ENCODE peak calls at places on chromosomes 13 and 19, in seven cellular contexts. One of them, this sample, is unnamed.

GRCh38 chr13:59671853-59672252 is 491.9 kb downstream of the DIAPH3 start:
- DNase-seq in hepatocyte: no peak
- DNase-seq in coronary artery: no peak
- DNase-seq in left ventricle myocardium inferior: no peak
- DNase-seq in endodermal cell: no peak
- DNase-seq in MM.1S: no peak
- DNase-seq in GM12864: no peak
- DNase-seq in this sample: no peak

GRCh38 chr13:29454931-29455481 is 140.5 kb downstream of the SLC7A1 start:
- DNase-seq in hepatocyte: no peak
- DNase-seq in coronary artery: no peak
- DNase-seq in left ventricle myocardium inferior: no peak
- DNase-seq in endodermal cell: peak
- DNase-seq in MM.1S: no peak
- DNase-seq in GM12864: no peak
- DNase-seq in this sample: peak

GRCh38 chr19:48997972-48998371 is 4.3 kb downstream of the RUVBL2 start:
- DNase-seq in hepatocyte: peak
- DNase-seq in coronary artery: no peak
- DNase-seq in left ventricle myocardium inferior: no peak
- DNase-seq in endodermal cell: peak
- DNase-seq in MM.1S: peak
- DNase-seq in GM12864: no peak
- DNase-seq in this sample: peak

GRCh38 chr13:40522234-40522633 is 144.2 kb downstream of the FOXO1 start:
- DNase-seq in hepatocyte: no peak
- DNase-seq in coronary artery: no peak
- DNase-seq in left ventricle myocardium inferior: no peak
- DNase-seq in endodermal cell: no peak
- DNase-seq in MM.1S: no peak
- DNase-seq in GM12864: no peak
- DNase-seq in this sample: no peak

GRCh38 chr13:105464249-105464648 is 1071.2 kb downstream of the EFNB2 start:
- DNase-seq in hepatocyte: no peak
- DNase-seq in coronary artery: no peak
- DNase-seq in left ventricle myocardium inferior: no peak
- DNase-seq in endodermal cell: no peak
- DNase-seq in MM.1S: no peak
- DNase-seq in GM12864: no peak
- DNase-seq in this sample: peak

GRCh38 chr19:28489126-28489660 is 723.8 kb downstream of the UQCRFS1 start:
- DNase-seq in hepatocyte: no peak
- DNase-seq in coronary artery: no peak
- DNase-seq in left ventricle myocardium inferior: no peak
- DNase-seq in endodermal cell: peak
- DNase-seq in MM.1S: no peak
- DNase-seq in GM12864: no peak
- DNase-seq in this sample: no peak

GRCh38 chr13:113437408-113438010 is 15.8 kb downstream of the ADPRHL1 start:
- DNase-seq in hepatocyte: no peak
- DNase-seq in coronary artery: no peak
- DNase-seq in left ventricle myocardium inferior: no peak
- DNase-seq in endodermal cell: peak
- DNase-seq in MM.1S: no peak
- DNase-seq in GM12864: no peak
- DNase-seq in this sample: no peak

GRCh38 chr19:29779921-29780320 is 31.9 kb upstream of the CCNE1 start:
- DNase-seq in hepatocyte: no peak
- DNase-seq in coronary artery: no peak
- DNase-seq in left ventricle myocardium inferior: no peak
- DNase-seq in endodermal cell: peak
- DNase-seq in MM.1S: no peak
- DNase-seq in GM12864: no peak
- DNase-seq in this sample: no peak

GRCh38 chr19:12782424-12783225 is 7.3 kb upstream of the HOOK2 start:
- DNase-seq in hepatocyte: peak
- DNase-seq in coronary artery: peak
- DNase-seq in left ventricle myocardium inferior: peak
- DNase-seq in endodermal cell: peak
- DNase-seq in MM.1S: peak
- DNase-seq in GM12864: no peak
- DNase-seq in this sample: peak

GRCh38 chr13:20547479-20547908 is 19.5 kb upstream of the IFT88 start:
- DNase-seq in hepatocyte: peak
- DNase-seq in coronary artery: no peak
- DNase-seq in left ventricle myocardium inferior: no peak
- DNase-seq in endodermal cell: no peak
- DNase-seq in MM.1S: no peak
- DNase-seq in GM12864: no peak
- DNase-seq in this sample: no peak

GRCh38 chr19:49591731-49592485 is 926 bp downstream of the PRR12 start:
- DNase-seq in hepatocyte: peak
- DNase-seq in coronary artery: no peak
- DNase-seq in left ventricle myocardium inferior: peak
- DNase-seq in endodermal cell: peak
- DNase-seq in MM.1S: peak
- DNase-seq in GM12864: no peak
- DNase-seq in this sample: peak

GRCh38 chr19:41192574-41193419 is at the start of gene CYP2S1:
- DNase-seq in hepatocyte: peak
- DNase-seq in coronary artery: no peak
- DNase-seq in left ventricle myocardium inferior: no peak
- DNase-seq in endodermal cell: peak
- DNase-seq in MM.1S: no peak
- DNase-seq in GM12864: no peak
- DNase-seq in this sample: peak
- H3K4me3 ChIP-seq in hepatocyte: peak
- H3K4me3 ChIP-seq in coronary artery: peak
- H3K4me3 ChIP-seq in left ventricle myocardium inferior: peak
- H3K4me3 ChIP-seq in endodermal cell: peak
- H3K4me3 ChIP-seq in MM.1S: no peak
- H3K4me3 ChIP-seq in GM12864: no peak
- H3K4me3 ChIP-seq in this sample: peak

DNA sequence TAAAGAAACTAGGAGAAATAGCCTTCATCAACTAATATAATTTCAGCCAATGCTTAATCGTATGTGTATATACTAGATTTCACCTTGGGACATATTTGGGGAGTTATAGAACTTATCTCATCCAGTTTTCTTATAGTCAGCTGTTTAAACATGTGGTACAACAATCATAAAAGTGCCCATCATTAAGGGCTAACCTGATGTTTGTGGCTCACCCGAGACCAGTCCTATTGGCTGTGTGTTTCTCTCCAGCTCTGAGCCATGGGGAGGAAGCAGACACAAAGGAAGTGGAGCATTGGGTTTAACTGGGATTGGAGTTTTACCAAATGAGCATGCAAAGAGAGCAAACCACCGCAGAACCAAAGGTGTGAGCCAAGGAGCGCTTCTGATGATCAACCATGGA is 114.3 kb upstream of the KLF12 start:
- DNase-seq in hepatocyte: no peak
- DNase-seq in coronary artery: no peak
- DNase-seq in left ventricle myocardium inferior: no peak
- DNase-seq in endodermal cell: no peak
- DNase-seq in MM.1S: no peak
- DNase-seq in GM12864: no peak
- DNase-seq in this sample: no peak
- TF ChIP-seq CTCF in hepatocyte: no peak
- TF ChIP-seq CTCF in coronary artery: no peak
- TF ChIP-seq CTCF in left ventricle myocardium inferior: no peak
- TF ChIP-seq CTCF in endodermal cell: no peak
- TF ChIP-seq CTCF in MM.1S: no peak
- TF ChIP-seq CTCF in GM12864: no peak
- TF ChIP-seq CTCF in this sample: no peak

GRCh38 chr19:1409204-1410005 is 2.0 kb downstream of the DAZAP1 start:
- DNase-seq in hepatocyte: no peak
- DNase-seq in coronary artery: no peak
- DNase-seq in left ventricle myocardium inferior: no peak
- DNase-seq in endodermal cell: no peak
- DNase-seq in MM.1S: no peak
- DNase-seq in GM12864: no peak
- DNase-seq in this sample: no peak

GRCh38 chr19:1408300-1409203 is 1.2 kb downstream of the DAZAP1 start:
- DNase-seq in hepatocyte: peak
- DNase-seq in coronary artery: no peak
- DNase-seq in left ventricle myocardium inferior: peak
- DNase-seq in endodermal cell: peak
- DNase-seq in MM.1S: peak
- DNase-seq in GM12864: no peak
- DNase-seq in this sample: peak

GRCh38 chr19:1411255-1412191 is 4.1 kb downstream of the DAZAP1 start:
- DNase-seq in hepatocyte: no peak
- DNase-seq in coronary artery: no peak
- DNase-seq in left ventricle myocardium inferior: peak
- DNase-seq in endodermal cell: no peak
- DNase-seq in MM.1S: no peak
- DNase-seq in GM12864: no peak
- DNase-seq in this sample: peak

GRCh38 chr19:1410789-1411188 is 3.4 kb downstream of the DAZAP1 start:
- DNase-seq in hepatocyte: no peak
- DNase-seq in coronary artery: no peak
- DNase-seq in left ventricle myocardium inferior: no peak
- DNase-seq in endodermal cell: no peak
- DNase-seq in MM.1S: no peak
- DNase-seq in GM12864: no peak
- DNase-seq in this sample: no peak

DNA sequence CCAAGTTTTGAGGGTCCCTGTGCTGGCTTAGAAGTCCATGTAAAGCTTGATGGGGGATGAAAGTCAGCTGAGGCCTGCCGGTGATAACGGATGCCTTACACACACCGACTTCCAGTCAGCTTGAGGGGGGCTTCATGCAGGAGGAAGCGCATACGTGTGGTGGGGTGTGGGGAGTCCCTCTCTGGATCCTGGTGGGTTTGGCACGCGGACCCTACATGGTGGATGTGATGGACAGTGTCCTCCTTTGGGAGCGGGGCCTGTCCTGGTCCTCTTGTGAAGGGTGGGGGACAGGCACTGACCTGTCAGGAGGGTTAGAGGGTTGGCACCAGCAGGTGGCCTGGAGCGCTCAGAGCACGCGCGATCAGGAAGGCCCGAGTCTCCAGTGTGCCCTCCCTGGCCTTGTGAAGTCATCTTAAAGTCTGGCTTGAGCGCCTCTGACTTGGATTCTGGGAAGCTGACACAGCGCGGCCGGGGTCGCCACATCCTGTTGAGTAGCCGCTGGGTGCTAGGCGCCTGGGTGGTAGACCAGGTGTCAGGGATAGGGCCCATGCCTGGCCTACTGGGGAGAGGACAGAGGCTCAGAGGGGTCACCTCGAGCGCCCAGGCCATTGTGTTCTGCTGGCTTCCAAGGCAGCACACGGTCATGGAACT is 2.9 kb downstream of the DAZAP1 start:
- DNase-seq in hepatocyte: no peak
- DNase-seq in coronary artery: no peak
- DNase-seq in left ventricle myocardium inferior: no peak
- DNase-seq in endodermal cell: no peak
- DNase-seq in MM.1S: no peak
- DNase-seq in GM12864: no peak
- DNase-seq in this sample: no peak
- H3K4me3 ChIP-seq in hepatocyte: no peak
- H3K4me3 ChIP-seq in coronary artery: peak
- H3K4me3 ChIP-seq in left ventricle myocardium inferior: peak
- H3K4me3 ChIP-seq in endodermal cell: no peak
- H3K4me3 ChIP-seq in MM.1S: no peak
- H3K4me3 ChIP-seq in GM12864: no peak
- H3K4me3 ChIP-seq in this sample: peak

GRCh38 chr19:15141143-15141542 is 33.9 kb downstream of the SYDE1 start:
- DNase-seq in hepatocyte: no peak
- DNase-seq in coronary artery: no peak
- DNase-seq in left ventricle myocardium inferior: no peak
- DNase-seq in endodermal cell: peak
- DNase-seq in MM.1S: no peak
- DNase-seq in GM12864: no peak
- DNase-seq in this sample: no peak

GRCh38 chr19:15149704-15150103 is 42.5 kb downstream of the SYDE1 start:
- DNase-seq in hepatocyte: no peak
- DNase-seq in coronary artery: no peak
- DNase-seq in left ventricle myocardium inferior: no peak
- DNase-seq in endodermal cell: peak
- DNase-seq in MM.1S: no peak
- DNase-seq in GM12864: no peak
- DNase-seq in this sample: no peak

GRCh38 chr19:15147090-15147489 is 39.9 kb downstream of the SYDE1 start:
- DNase-seq in hepatocyte: no peak
- DNase-seq in coronary artery: no peak
- DNase-seq in left ventricle myocardium inferior: no peak
- DNase-seq in endodermal cell: no peak
- DNase-seq in MM.1S: no peak
- DNase-seq in GM12864: no peak
- DNase-seq in this sample: no peak

GRCh38 chr19:15142313-15142712 is 35.1 kb downstream of the SYDE1 start:
- DNase-seq in hepatocyte: no peak
- DNase-seq in coronary artery: no peak
- DNase-seq in left ventricle myocardium inferior: no peak
- DNase-seq in endodermal cell: no peak
- DNase-seq in MM.1S: no peak
- DNase-seq in GM12864: no peak
- DNase-seq in this sample: no peak

GRCh38 chr19:15144046-15144646 is 36.9 kb downstream of the SYDE1 start:
- DNase-seq in hepatocyte: no peak
- DNase-seq in coronary artery: no peak
- DNase-seq in left ventricle myocardium inferior: no peak
- DNase-seq in endodermal cell: peak
- DNase-seq in MM.1S: no peak
- DNase-seq in GM12864: no peak
- DNase-seq in this sample: peak
- TF ChIP-seq CTCF in hepatocyte: no peak
- TF ChIP-seq CTCF in coronary artery: no peak
- TF ChIP-seq CTCF in left ventricle myocardium inferior: no peak
- TF ChIP-seq CTCF in endodermal cell: no peak
- TF ChIP-seq CTCF in MM.1S: no peak
- TF ChIP-seq CTCF in GM12864: no peak
- TF ChIP-seq CTCF in this sample: no peak

GRCh38 chr19:47134533-47134932 is 3.9 kb downstream of the SAE1 start:
- DNase-seq in hepatocyte: no peak
- DNase-seq in coronary artery: no peak
- DNase-seq in left ventricle myocardium inferior: no peak
- DNase-seq in endodermal cell: no peak
- DNase-seq in MM.1S: no peak
- DNase-seq in GM12864: no peak
- DNase-seq in this sample: no peak
- H3K4me3 ChIP-seq in hepatocyte: no peak
- H3K4me3 ChIP-seq in coronary artery: no peak
- H3K4me3 ChIP-seq in left ventricle myocardium inferior: no peak
- H3K4me3 ChIP-seq in endodermal cell: peak
- H3K4me3 ChIP-seq in MM.1S: no peak
- H3K4me3 ChIP-seq in GM12864: no peak
- H3K4me3 ChIP-seq in this sample: no peak

This sample was measured in epithelial cell of esophagus.